ENCODE peak calls at places on chromosomes 11 and 22, in five cellular contexts. C is MM.1S, R is uterus, N is endothelial cell of umbilical vein, D is astrocyte of the spinal cord. L is an unnamed sample.

GRCh38 chr11:597166-597725 is 18.5 kb downstream of the IRF7 start:
- DNase-seq in C (no peak), R (no peak), N (no peak), D (no peak), L (no peak)

GRCh38 chr11:13222285-13222684 is 55.3 kb upstream of the BMAL1 start:
- DNase-seq in C (no peak), R (no peak), N (no peak), D (no peak), L (no peak)

GRCh38 chr11:121892131-121892681 is 223.8 kb downstream of the BLID start:
- DNase-seq in C (no peak), R (no peak), N (peak; percentile 87), D (peak; percentile 86), L (no peak)

GRCh38 chr11:35389897-35390462 is 29.4 kb downstream of the SLC1A2 start:
- DNase-seq in C (no peak), R (no peak), N (no peak), D (no peak), L (no peak)

GRCh38 chr11:16799890-16800289 is 61.4 kb downstream of the C11orf58 start:
- DNase-seq in C (no peak), R (no peak), N (no peak), D (no peak), L (no peak)

GRCh38 chr22:19723990-19724827 is 870 bp downstream of the GP1BB start:
- DNase-seq in C (no peak), R (no peak), N (peak; percentile 70), D (no peak), L (no peak)

GRCh38 chr11:60118333-60118732 is 29.9 kb downstream of the MS4A2 start:
- DNase-seq in C (no peak), R (no peak), N (peak; percentile 63), D (no peak), L (no peak)

GRCh38 chr11:134558916-134559616 is 147.0 kb upstream of the B3GAT1 start:
- DNase-seq in C (no peak), R (no peak), N (no peak), D (no peak), L (no peak)

GRCh38 chr22:42992886-42993479 is 22.0 kb downstream of the PACSIN2 start:
- DNase-seq in C (no peak), R (no peak), N (no peak), D (no peak), L (no peak)

GRCh38 chr22:42992092-42992491 is 22.9 kb downstream of the PACSIN2 start:
- DNase-seq in C (no peak), R (no peak), N (no peak), D (no peak), L (no peak)

GRCh38 chr22:42994917-42995562 is 19.9 kb downstream of the PACSIN2 start:
- DNase-seq in C (no peak), R (peak; percentile 46), N (peak; percentile 66), D (peak; percentile 93), L (peak; percentile 95)

GRCh38 chr22:42994276-42994916 is 20.6 kb downstream of the PACSIN2 start:
- DNase-seq in C (no peak), R (no peak), N (no peak), D (no peak), L (no peak)

GRCh38 chr22:42993651-42994275 is 21.2 kb downstream of the PACSIN2 start:
- DNase-seq in C (no peak), R (no peak), N (no peak), D (peak; percentile 48), L (no peak)
- H3K4me3 ChIP-seq in C (no peak overlapping the region), R (no peak overlapping the region), N (no peak overlapping the region), D (no peak overlapping the region), L (no peak overlapping the region)

DNA sequence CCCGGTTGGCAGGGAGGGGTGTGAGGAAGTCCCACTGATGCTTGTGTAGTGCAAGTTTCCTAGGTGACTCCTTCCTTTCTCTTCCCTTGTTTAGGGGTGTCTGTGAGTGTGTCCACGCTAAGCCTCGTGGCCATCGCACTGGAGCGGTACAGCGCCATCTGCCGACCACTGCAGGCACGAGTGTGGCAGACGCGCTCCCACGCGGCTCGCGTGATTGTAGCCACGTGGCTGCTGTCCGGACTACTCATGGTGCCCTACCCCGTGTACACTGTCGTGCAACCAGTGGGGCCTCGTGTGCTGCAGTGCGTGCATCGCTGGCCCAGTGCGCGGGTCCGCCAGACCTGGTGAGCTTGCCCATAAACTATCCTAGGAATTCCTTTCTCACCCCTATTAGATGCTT is 10.4 kb downstream of the CCKBR start:
- DNase-seq in C (no peak), R (no peak), N (no peak), D (no peak), L (no peak)
- TF ChIP-seq CTCF in C (no peak), R (no peak), N (no peak), D (no peak), L (no peak)

GRCh38 chr11:74460065-74460464 is 7.3 kb downstream of the KCNE3 start:
- DNase-seq in C (no peak), R (no peak), N (no peak), D (no peak), L (no peak)
- H3K4me3 ChIP-seq in C (no peak overlapping the region), R (no peak overlapping the region), N (no peak overlapping the region), D (no peak overlapping the region), L (no peak overlapping the region)

GRCh38 chr11:77411717-77412441 is 62.0 kb downstream of the PAK1 start:
- DNase-seq in C (peak; percentile 90), R (peak; percentile 87), N (peak; percentile 62), D (peak; percentile 92), L (no peak)
- TF ChIP-seq CTCF in C (peak; percentile 30), R (no peak), N (no peak), D (no peak), L (no peak)

DNA sequence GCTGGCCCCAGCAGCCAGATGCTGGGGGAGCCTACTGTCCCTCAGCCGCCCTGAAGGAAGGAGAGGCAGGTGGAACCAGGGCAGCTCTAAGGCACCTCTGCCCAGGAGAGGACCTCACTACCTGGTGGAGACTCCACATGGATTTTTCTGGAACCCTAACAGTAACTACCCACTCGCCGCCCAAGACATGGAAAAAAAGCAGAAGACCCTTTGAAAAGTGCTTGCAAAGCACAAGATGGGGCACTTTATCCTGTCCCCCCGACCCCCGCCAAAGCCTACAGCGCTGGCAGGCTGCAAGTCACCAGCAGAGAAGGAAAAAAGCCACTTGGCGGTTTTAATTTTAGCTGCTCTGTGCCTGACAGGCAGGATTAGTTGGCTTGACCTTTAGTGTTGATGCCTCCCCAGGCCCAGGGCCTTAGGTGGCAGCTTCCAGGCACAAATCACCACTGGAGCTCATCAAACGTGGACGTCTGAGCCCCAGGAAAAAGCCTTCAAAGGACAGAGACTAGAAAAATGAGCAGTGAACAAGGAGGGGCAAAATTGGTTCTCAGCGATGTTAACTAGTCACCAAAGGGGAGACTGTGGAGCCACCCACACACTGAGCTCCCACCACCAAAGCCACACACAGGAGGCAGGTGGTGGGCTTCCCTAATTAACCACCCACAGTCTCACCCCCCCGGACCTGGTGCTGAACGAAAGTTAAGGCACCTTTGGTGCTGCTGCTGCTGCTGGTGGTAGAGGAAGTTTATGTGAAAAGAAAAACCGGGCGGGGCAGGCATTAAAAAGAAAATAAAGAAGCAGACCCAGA is 4.2 kb upstream of the PYGM start:
- DNase-seq in C (no peak), R (no peak), N (no peak), D (no peak), L (no peak)
- H3K4me3 ChIP-seq in C (no peak overlapping the region), R (no peak overlapping the region), N (no peak overlapping the region), D (no peak overlapping the region), L (no peak overlapping the region)

L was measured in epithelial cell of proximal tubule.